ENCODE peak calls at places on chromosome 11, in four cellular contexts. N is mesenchymal stem cell, I is neuronal stem cell, X is astrocyte. E is an unnamed sample.

GRCh38 chr11:17768547-17768946 is 34.0 kb downstream of the KCNC1 start:
- DNase-seq in N (no peak), I (no peak), X (no peak), E (no peak)

GRCh38 chr11:123536690-123537437 is 106.8 kb downstream of the GRAMD1B start:
- DNase-seq in N (peak), I (no peak), X (no peak), E (peak)

GRCh38 chr11:45931739-45932138 is 9.3 kb downstream of the LARGE2 start:
- DNase-seq in N (no peak), I (no peak), X (no peak), E (no peak)

GRCh38 chr11:122207921-122208764 is 92.1 kb upstream of the BLID start:
- DNase-seq in N (no peak), I (no peak), X (peak), E (no peak)

GRCh38 chr11:3000032-3000961 is 8.2 kb upstream of the NAP1L4 start:
- DNase-seq in N (no peak), I (no peak), X (peak), E (no peak)

GRCh38 chr11:16577490-16577889 is 161.0 kb upstream of the C11orf58 start:
- DNase-seq in N (no peak), I (no peak), X (no peak), E (no peak)

GRCh38 chr11:46916669-46917108 is 1.7 kb downstream of the LRP4 start:
- DNase-seq in N (peak), I (no peak), X (peak), E (peak)

GRCh38 chr11:57566035-57566504 is 1.4 kb downstream of the UBE2L6 start:
- DNase-seq in N (peak), I (no peak), X (peak), E (no peak)

GRCh38 chr11:47551086-47551485 is 1.8 kb downstream of the CELF1 start:
- DNase-seq in N (peak), I (no peak), X (no peak), E (no peak)

GRCh38 chr11:65439331-65440181 is 17.0 kb downstream of the NEAT1 start:
- DNase-seq in N (peak), I (no peak), X (no peak), E (no peak)

GRCh38 chr11:15493066-15493465 is 378.3 kb downstream of the INSC start:
- DNase-seq in N (peak), I (no peak), X (peak), E (no peak)

GRCh38 chr11:704799-705645 is 1.0 kb upstream of the EPS8L2 start:
- DNase-seq in N (no peak), I (no peak), X (no peak), E (no peak)

GRCh38 chr11:86798988-86799387 is 1.4 kb upstream of the PRSS23 start:
- DNase-seq in N (peak), I (no peak), X (peak), E (no peak)

GRCh38 chr11:86799680-86800075 is 664 bp upstream of the PRSS23 start:
- DNase-seq in N (peak), I (no peak), X (no peak), E (no peak)

GRCh38 chr11:86793307-86793706 is 7.0 kb upstream of the PRSS23 start:
- DNase-seq in N (no peak), I (no peak), X (no peak), E (no peak)

GRCh38 chr11:86797133-86797532 is 3.2 kb upstream of the PRSS23 start:
- DNase-seq in N (no peak), I (no peak), X (no peak), E (no peak)

DNA sequence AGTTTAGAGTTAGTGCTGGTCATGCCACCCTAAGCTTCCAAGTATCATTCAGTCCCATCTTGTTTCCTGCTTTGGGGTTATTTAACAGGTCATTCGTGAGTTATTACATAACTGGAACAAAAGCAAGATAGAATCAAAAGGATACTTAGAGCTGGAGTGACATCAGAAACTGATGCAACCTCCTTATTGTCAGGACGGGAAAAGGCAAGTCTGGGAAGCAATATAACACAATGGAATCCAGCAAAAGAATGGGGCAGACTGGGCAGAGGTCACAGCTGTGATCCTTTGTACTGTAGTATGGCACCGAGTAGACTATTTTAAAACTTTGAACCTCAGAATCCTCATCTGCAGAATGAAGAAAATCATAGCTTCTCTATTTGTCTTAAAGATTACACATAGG is 4.4 kb upstream of the PRSS23 start:
- DNase-seq in N (no peak), I (no peak), X (no peak), E (no peak)
- H3K9ac ChIP-seq in N (no peak), I (no peak), X (no peak), E (no peak)

DNA sequence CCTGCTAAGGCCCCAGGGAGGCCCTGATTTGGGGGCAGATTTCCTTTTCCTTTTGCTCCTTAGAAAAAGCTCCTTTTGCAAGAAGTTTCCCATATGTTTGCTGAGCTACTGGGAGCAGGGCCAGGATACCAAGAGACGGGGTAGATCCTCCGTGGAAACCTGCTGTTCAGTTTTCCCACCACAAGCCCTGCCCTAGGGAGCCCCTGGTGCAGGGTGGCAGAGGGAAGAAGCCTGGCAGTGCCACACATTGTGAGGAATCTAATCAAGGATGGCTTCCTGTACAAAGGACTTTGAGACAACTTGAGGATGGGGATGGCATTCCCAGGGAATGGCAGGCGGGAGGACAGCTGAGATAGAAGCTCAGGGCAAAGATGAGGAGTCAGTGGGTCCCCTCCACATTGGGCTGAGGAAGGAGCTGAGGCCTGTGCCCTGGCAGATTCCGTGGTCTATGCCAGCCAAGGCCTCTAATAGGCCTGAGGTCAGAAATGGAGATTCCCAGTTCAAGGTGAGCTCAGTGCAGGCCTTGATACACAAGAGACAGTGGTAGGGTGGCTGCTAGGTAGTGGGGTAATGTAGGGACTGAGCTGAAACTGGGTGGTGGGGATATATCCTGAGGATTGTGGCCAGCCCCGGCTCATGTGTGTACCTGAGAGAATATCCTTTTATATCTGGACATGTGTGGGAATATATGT is 15.0 kb downstream of the TUB start:
- DNase-seq in N (no peak), I (no peak), X (no peak), E (no peak)
- H3K9ac ChIP-seq in N (no peak), I (no peak), X (no peak), E (no peak)

GRCh38 chr11:61357894-61358239 is 3.8 kb downstream of the CYB561A3 start:
- DNase-seq in N (no peak), I (no peak), X (no peak), E (no peak)

GRCh38 chr11:61359541-61359940 is 2.1 kb downstream of the CYB561A3 start:
- DNase-seq in N (no peak), I (no peak), X (no peak), E (no peak)

GRCh38 chr11:61356701-61357100 is 5.0 kb downstream of the CYB561A3 start:
- DNase-seq in N (no peak), I (no peak), X (no peak), E (no peak)

GRCh38 chr11:61358566-61358965 is 3.1 kb downstream of the CYB561A3 start:
- DNase-seq in N (no peak), I (no peak), X (no peak), E (no peak)

GRCh38 chr11:61357233-61357893 is 4.3 kb downstream of the CYB561A3 start:
- DNase-seq in N (no peak), I (no peak), X (no peak), E (no peak)
- H3K9ac ChIP-seq in N (no peak), I (no peak), X (no peak), E (no peak)

GRCh38 chr11:128929468-128929867 is 13.2 kb downstream of the TP53AIP1 start:
- DNase-seq in N (no peak), I (no peak), X (no peak), E (no peak)

GRCh38 chr11:128927683-128928336 is 14.9 kb downstream of the TP53AIP1 start:
- DNase-seq in N (no peak), I (no peak), X (no peak), E (no peak)

GRCh38 chr11:128927108-128927461 is 15.6 kb downstream of the TP53AIP1 start:
- DNase-seq in N (no peak), I (no peak), X (no peak), E (no peak)

GRCh38 chr11:128929991-128930390 is 12.7 kb downstream of the TP53AIP1 start:
- DNase-seq in N (no peak), I (no peak), X (peak), E (no peak)

DNA sequence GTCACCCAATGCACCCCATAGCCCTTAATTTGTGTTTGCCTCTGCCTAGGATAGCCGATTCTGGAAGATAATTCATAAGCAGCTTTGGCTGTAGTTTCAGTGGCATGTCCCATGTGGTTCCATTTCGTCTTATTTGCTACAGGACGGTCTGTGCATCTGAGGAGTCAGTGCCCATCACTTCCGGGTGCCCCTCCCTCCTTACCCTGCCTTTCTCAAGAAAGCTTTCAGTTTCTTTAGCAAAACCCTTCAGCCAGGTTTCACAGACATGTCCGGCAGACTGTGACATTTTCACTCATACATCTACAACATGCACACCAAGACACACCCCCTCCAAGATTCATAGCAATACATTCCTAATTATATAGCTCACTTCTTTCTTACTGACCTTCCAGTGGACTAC is 14.3 kb downstream of the TP53AIP1 start:
- DNase-seq in N (no peak), I (no peak), X (no peak), E (no peak)
- H3K9ac ChIP-seq in N (no peak), I (no peak), X (no peak), E (no peak)